ENCODE peak calls at places on chromosomes 7 and 10, in eight cellular contexts. C is NCI-H2171; M is activated naive CD4-positive, alpha-beta T cell; B is GM10248; I is G401; S is esophagus muscularis mucosa; Y is RWPE1; N is sciatic nerve. T is an unnamed sample.

GRCh38 chr7:66247387-66248078 is 42.4 kb downstream of the TPST1 start:
- DNase-seq in C (no peak), M (no peak), B (no peak), I (no peak), S (no peak), Y (no peak), N (no peak), T (no peak)

GRCh38 chr7:70338061-70338460 is 739.8 kb downstream of the AUTS2 start:
- DNase-seq in C (no peak), M (no peak), B (no peak), I (no peak), S (no peak), Y (no peak), N (no peak), T (no peak)

GRCh38 chr7:27873981-27874957 is 134.3 kb downstream of the TAX1BP1 start:
- DNase-seq in C (no peak), M (no peak), B (no peak), I (peak), S (no peak), Y (peak), N (peak), T (no peak)

GRCh38 chr10:132965411-132966057 is 23.2 kb upstream of the CFAP46 start:
- DNase-seq in C (peak), M (no peak), B (no peak), I (peak), S (no peak), Y (no peak), N (peak), T (no peak)

GRCh38 chr7:100791881-100792666 is 35.2 kb downstream of the EPHB4 start:
- DNase-seq in C (no peak), M (no peak), B (no peak), I (no peak), S (no peak), Y (no peak), N (no peak), T (no peak)

GRCh38 chr7:144842377-144842851 is 6.6 kb upstream of the TPK1 start:
- DNase-seq in C (no peak), M (no peak), B (peak), I (no peak), S (no peak), Y (peak), N (no peak), T (no peak)

GRCh38 chr7:102129636-102130370 is 156.9 kb upstream of the SH2B2 start:
- DNase-seq in C (no peak), M (no peak), B (no peak), I (peak), S (no peak), Y (no peak), N (no peak), T (no peak)

GRCh38 chr10:83144461-83144860 is 994.8 kb upstream of the GHITM start:
- DNase-seq in C (no peak), M (no peak), B (no peak), I (no peak), S (no peak), Y (no peak), N (no peak), T (no peak)

GRCh38 chr10:110679633-110680472 is 35.7 kb downstream of the RBM20 start:
- DNase-seq in C (no peak), M (no peak), B (no peak), I (peak), S (no peak), Y (no peak), N (no peak), T (no peak)

GRCh38 chr10:86900955-86901354 is 56.5 kb downstream of the MMRN2 start:
- DNase-seq in C (no peak), M (no peak), B (no peak), I (peak), S (peak), Y (no peak), N (no peak), T (no peak)

T was measured in GM12891.